ENCODE peak calls at places on chromosomes 16 and 17, in six cellular contexts. B is stimulated activated CD4-positive, alpha-beta T cell treated with anti-CD3 and anti-CD28 coated beads, Interleukin-1b, Interleukin-23, amount 100 ng/mL, for 48 hours; W is fibroblast of mammary gland; Z is left kidney; K is cardiac muscle cell; M is T-helper 1 cell. P is an unnamed sample.

GRCh38 chr17:81447331-81447933 is 52.2 kb downstream of the BAHCC1 start:
- DNase-seq in K (no peak), W (no peak), Z (no peak), B (no peak), M (no peak), P (no peak)

GRCh38 chr17:51256101-51256500 is 3.7 kb downstream of the MBTD1 start:
- DNase-seq in K (no peak), W (no peak), M (no peak), Z (no peak), B (no peak), P (no peak)

GRCh38 chr16:56331399-56331798 is 93.9 kb downstream of the AMFR start:
- DNase-seq in W (no peak), Z (no peak), B (no peak), K (no peak), M (no peak), P (no peak)

GRCh38 chr16:19687279-19687678 is 30.7 kb downstream of the KNOP1 start:
- DNase-seq in Z (no peak), K (no peak), W (no peak), M (no peak), B (no peak), P (no peak)

GRCh38 chr16:66520406-66521194 is 29.3 kb downstream of the TK2 start:
- DNase-seq in K (no peak), M (no peak), Z (no peak), B (no peak), W (no peak), P (no peak)

GRCh38 chr17:79921411-79922160 is 82.3 kb upstream of the CBX4 start:
- DNase-seq in K (no peak), Z (peak), B (no peak), W (no peak), M (no peak), P (no peak)

GRCh38 chr17:78664476-78665384 is 87.5 kb upstream of the DNAH17 start:
- DNase-seq in M (no peak), K (peak), B (no peak), Z (peak), W (peak), P (no peak)

GRCh38 chr16:46757339-46758050 is 9.4 kb upstream of the MYLK3 start:
- DNase-seq in Z (peak), B (no peak), K (peak), W (no peak), M (no peak), P (no peak)

GRCh38 chr16:15808071-15808470 is 48.8 kb downstream of the MYH11 start:
- DNase-seq in W (no peak), M (no peak), Z (no peak), K (no peak), B (no peak), P (no peak)

GRCh38 chr17:65312718-65313382 is 175.7 kb downstream of the RGS9 start:
- DNase-seq in B (no peak), M (no peak), Z (no peak), W (no peak), K (no peak), P (no peak)

GRCh38 chr16:86697715-86698114 is 119.4 kb downstream of the FOXL1 start:
- DNase-seq in Z (peak), W (peak), M (no peak), K (peak), B (no peak), P (no peak)

GRCh38 chr16:13068912-13069583 is 167.7 kb downstream of the SHISA9 start:
- DNase-seq in B (no peak), Z (no peak), M (no peak), K (no peak), W (no peak), P (no peak)

GRCh38 chr16:77761204-77761603 is 27.2 kb upstream of the VAT1L start:
- DNase-seq in Z (peak), B (no peak), M (no peak), K (no peak), W (no peak), P (no peak)

GRCh38 chr16:80323808-80324195 is 217.0 kb upstream of the DYNLRB2 start:
- DNase-seq in W (no peak), B (no peak), M (no peak), K (no peak), Z (no peak), P (no peak)

GRCh38 chr17:44002141-44002848 is 2.1 kb upstream of the NAGS start:
- DNase-seq in Z (no peak), W (peak), K (peak), B (no peak), M (no peak), P (peak)

GRCh38 chr16:17512636-17513220 is 42.0 kb upstream of the XYLT1 start:
- DNase-seq in W (peak), B (no peak), Z (no peak), K (no peak), M (no peak), P (no peak)

GRCh38 chr17:78096093-78096492 is 32.5 kb downstream of the TMC6 start:
- DNase-seq in K (no peak), W (no peak), B (no peak), Z (no peak), M (no peak), P (no peak)

GRCh38 chr16:66416136-66416535 is 11.0 kb upstream of the BEAN1 start:
- DNase-seq in W (no peak), K (no peak), M (no peak), Z (no peak), B (no peak), P (no peak)

GRCh38 chr17:65071861-65072260 is 15.3 kb upstream of the GNA13 start:
- DNase-seq in B (no peak), Z (no peak), M (no peak), W (peak), K (no peak), P (peak)

GRCh38 chr16:2236362-2237075 is at the start of gene DNASE1L2:
- DNase-seq in W (no peak), Z (peak), B (no peak), K (peak), M (no peak), P (no peak)

GRCh38 chr16:80671281-80671849 is 130.6 kb downstream of the DYNLRB2 start:
- DNase-seq in M (no peak), K (no peak), B (no peak), W (no peak), Z (no peak), P (no peak)

GRCh38 chr16:279531-279930 is 860 bp upstream of the ARHGDIG start:
- DNase-seq in Z (no peak), M (no peak), B (no peak), K (no peak), W (no peak), P (no peak)

GRCh38 chr17:600576-601301 is 113.9 kb downstream of the VPS53 start:
- DNase-seq in W (peak), Z (peak), B (no peak), M (no peak), K (peak), P (no peak)

GRCh38 chr17:77944390-77945222 is 13.9 kb upstream of the TNRC6C start:
- DNase-seq in Z (no peak), B (no peak), K (no peak), W (no peak), M (no peak), P (no peak)

GRCh38 chr17:60139438-60140285 is 10.1 kb upstream of the CA4 start:
- DNase-seq in K (peak), Z (peak), M (peak), B (peak), W (peak), P (peak)

GRCh38 chr17:49556183-49556943 is 19.3 kb upstream of the NXPH3 start:
- DNase-seq in B (peak), Z (peak), W (peak), M (peak), K (peak), P (peak)

GRCh38 chr17:51224615-51225262 is 35.1 kb downstream of the MBTD1 start:
- DNase-seq in B (no peak), M (no peak), Z (no peak), K (no peak), W (no peak), P (no peak)

GRCh38 chr16:29745126-29745852 is 501 bp downstream of the C16orf54 start:
- DNase-seq in B (peak), W (no peak), M (no peak), Z (no peak), K (no peak), P (no peak)

GRCh38 chr17:1933875-1934715 is 91.0 kb downstream of the RTN4RL1 start:
- DNase-seq in K (no peak), W (no peak), B (no peak), M (no peak), Z (no peak), P (no peak)

GRCh38 chr16:67430504-67431076 is 331 bp upstream of the HSD11B2 start:
- DNase-seq in W (no peak), K (no peak), B (peak), M (no peak), Z (no peak), P (peak)